ENCODE peak calls at places on chromosomes 6 and 20, in nine cellular contexts. One of them, this sample, is unnamed. For H3K4me1, the result is how much of the 10 kb centered on the place peaks cover.

GRCh38 chr6:105896052-105896820 is 189.9 kb upstream of the PRDM1 start:
- DNase-seq in naive thymus-derived CD4-positive, alpha-beta T cell: no peak
- DNase-seq in CD8-positive, alpha-beta memory T cell: no peak
- DNase-seq in pancreas: no peak
- DNase-seq in breast epithelium: no peak
- DNase-seq in sigmoid colon: no peak
- DNase-seq in right lobe of liver: no peak
- DNase-seq in HAP-1: no peak
- DNase-seq in IMR-90: peak
- DNase-seq in this sample: no peak

GRCh38 chr20:51525241-51526104 is 17.0 kb downstream of the NFATC2 start:
- DNase-seq in naive thymus-derived CD4-positive, alpha-beta T cell: no peak
- DNase-seq in CD8-positive, alpha-beta memory T cell: no peak
- DNase-seq in pancreas: no peak
- DNase-seq in breast epithelium: no peak
- DNase-seq in sigmoid colon: peak
- DNase-seq in right lobe of liver: peak
- DNase-seq in HAP-1: no peak
- DNase-seq in IMR-90: no peak
- DNase-seq in this sample: no peak

GRCh38 chr20:46218656-46219055 is 89.6 kb downstream of the CDH22 start:
- DNase-seq in naive thymus-derived CD4-positive, alpha-beta T cell: no peak
- DNase-seq in CD8-positive, alpha-beta memory T cell: no peak
- DNase-seq in pancreas: no peak
- DNase-seq in breast epithelium: no peak
- DNase-seq in sigmoid colon: no peak
- DNase-seq in right lobe of liver: no peak
- DNase-seq in HAP-1: no peak
- DNase-seq in IMR-90: no peak
- DNase-seq in this sample: no peak

GRCh38 chr6:37739618-37740017 is 41.9 kb upstream of the MDGA1 start:
- DNase-seq in naive thymus-derived CD4-positive, alpha-beta T cell: no peak
- DNase-seq in CD8-positive, alpha-beta memory T cell: no peak
- DNase-seq in pancreas: no peak
- DNase-seq in breast epithelium: no peak
- DNase-seq in sigmoid colon: no peak
- DNase-seq in right lobe of liver: no peak
- DNase-seq in HAP-1: no peak
- DNase-seq in IMR-90: no peak
- DNase-seq in this sample: no peak

GRCh38 chr20:30594112-30594511 is 663.4 kb upstream of the DEFB115 start:
- DNase-seq in naive thymus-derived CD4-positive, alpha-beta T cell: no peak
- DNase-seq in CD8-positive, alpha-beta memory T cell: no peak
- DNase-seq in pancreas: no peak
- DNase-seq in breast epithelium: no peak
- DNase-seq in sigmoid colon: no peak
- DNase-seq in right lobe of liver: no peak
- DNase-seq in HAP-1: no peak
- DNase-seq in IMR-90: no peak
- DNase-seq in this sample: no peak

GRCh38 chr6:113018351-113019151 is 671.4 kb downstream of the RFPL4B start:
- DNase-seq in naive thymus-derived CD4-positive, alpha-beta T cell: no peak
- DNase-seq in CD8-positive, alpha-beta memory T cell: no peak
- DNase-seq in pancreas: no peak
- DNase-seq in breast epithelium: peak
- DNase-seq in sigmoid colon: peak
- DNase-seq in right lobe of liver: no peak
- DNase-seq in HAP-1: no peak
- DNase-seq in IMR-90: peak
- DNase-seq in this sample: no peak

GRCh38 chr6:31821301-31822037 is 6.1 kb upstream of the HSPA1B start:
- DNase-seq in naive thymus-derived CD4-positive, alpha-beta T cell: no peak
- DNase-seq in CD8-positive, alpha-beta memory T cell: peak
- DNase-seq in pancreas: peak
- DNase-seq in breast epithelium: no peak
- DNase-seq in sigmoid colon: peak
- DNase-seq in right lobe of liver: peak
- DNase-seq in HAP-1: peak
- DNase-seq in IMR-90: peak
- DNase-seq in this sample: peak

GRCh38 chr20:21397341-21398108 is at the start of gene NKX2-4:
- DNase-seq in naive thymus-derived CD4-positive, alpha-beta T cell: no peak
- DNase-seq in CD8-positive, alpha-beta memory T cell: no peak
- DNase-seq in pancreas: no peak
- DNase-seq in breast epithelium: no peak
- DNase-seq in sigmoid colon: no peak
- DNase-seq in right lobe of liver: no peak
- DNase-seq in HAP-1: no peak
- DNase-seq in IMR-90: no peak
- DNase-seq in this sample: no peak

GRCh38 chr6:46255528-46255927 is 84.7 kb upstream of the ENPP5 start:
- DNase-seq in naive thymus-derived CD4-positive, alpha-beta T cell: no peak
- DNase-seq in CD8-positive, alpha-beta memory T cell: no peak
- DNase-seq in pancreas: no peak
- DNase-seq in breast epithelium: no peak
- DNase-seq in sigmoid colon: no peak
- DNase-seq in right lobe of liver: no peak
- DNase-seq in HAP-1: no peak
- DNase-seq in IMR-90: no peak
- DNase-seq in this sample: no peak

GRCh38 chr6:133756046-133756445 is 132.9 kb upstream of the TCF21 start:
- DNase-seq in naive thymus-derived CD4-positive, alpha-beta T cell: no peak
- DNase-seq in CD8-positive, alpha-beta memory T cell: no peak
- DNase-seq in pancreas: no peak
- DNase-seq in breast epithelium: no peak
- DNase-seq in sigmoid colon: no peak
- DNase-seq in right lobe of liver: no peak
- DNase-seq in HAP-1: no peak
- DNase-seq in IMR-90: peak
- DNase-seq in this sample: no peak

GRCh38 chr20:8534368-8534767 is 402.3 kb downstream of the PLCB1 start:
- DNase-seq in naive thymus-derived CD4-positive, alpha-beta T cell: no peak
- DNase-seq in CD8-positive, alpha-beta memory T cell: no peak
- DNase-seq in pancreas: no peak
- DNase-seq in breast epithelium: no peak
- DNase-seq in sigmoid colon: no peak
- DNase-seq in right lobe of liver: no peak
- DNase-seq in HAP-1: no peak
- DNase-seq in IMR-90: no peak
- DNase-seq in this sample: no peak

GRCh38 chr20:8535403-8536003 is 403.4 kb downstream of the PLCB1 start:
- DNase-seq in naive thymus-derived CD4-positive, alpha-beta T cell: no peak
- DNase-seq in CD8-positive, alpha-beta memory T cell: no peak
- DNase-seq in pancreas: no peak
- DNase-seq in breast epithelium: no peak
- DNase-seq in sigmoid colon: no peak
- DNase-seq in right lobe of liver: no peak
- DNase-seq in HAP-1: peak
- DNase-seq in IMR-90: no peak
- DNase-seq in this sample: no peak

GRCh38 chr20:8536219-8536618 is 404.2 kb downstream of the PLCB1 start:
- DNase-seq in naive thymus-derived CD4-positive, alpha-beta T cell: no peak
- DNase-seq in CD8-positive, alpha-beta memory T cell: no peak
- DNase-seq in pancreas: no peak
- DNase-seq in breast epithelium: no peak
- DNase-seq in sigmoid colon: no peak
- DNase-seq in right lobe of liver: no peak
- DNase-seq in HAP-1: no peak
- DNase-seq in IMR-90: no peak
- DNase-seq in this sample: no peak

GRCh38 chr20:8530022-8530421 is 398.0 kb downstream of the PLCB1 start:
- DNase-seq in naive thymus-derived CD4-positive, alpha-beta T cell: no peak
- DNase-seq in CD8-positive, alpha-beta memory T cell: no peak
- DNase-seq in pancreas: no peak
- DNase-seq in breast epithelium: no peak
- DNase-seq in sigmoid colon: no peak
- DNase-seq in right lobe of liver: no peak
- DNase-seq in HAP-1: no peak
- DNase-seq in IMR-90: peak
- DNase-seq in this sample: no peak

DNA sequence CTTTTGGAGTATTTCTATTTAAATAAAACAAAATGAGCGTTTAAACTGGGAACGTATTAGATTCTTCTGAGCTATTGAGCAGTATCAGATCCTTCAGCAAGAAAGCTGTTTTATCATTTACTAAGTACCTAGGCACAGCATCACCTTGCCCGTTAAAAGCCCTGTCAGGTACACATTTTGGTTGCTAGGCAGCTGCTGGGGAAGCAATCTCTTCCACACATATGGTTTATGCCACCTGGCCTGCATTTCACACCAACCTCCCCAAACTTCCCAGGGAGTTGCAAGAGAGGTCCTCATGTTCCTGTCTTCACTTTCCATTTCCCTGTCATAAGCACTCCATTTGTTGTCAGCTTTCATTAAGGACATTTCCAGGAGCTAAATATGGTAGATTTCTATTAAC is 400.1 kb downstream of the PLCB1 start:
- DNase-seq in naive thymus-derived CD4-positive, alpha-beta T cell: no peak
- DNase-seq in CD8-positive, alpha-beta memory T cell: no peak
- DNase-seq in pancreas: no peak
- DNase-seq in breast epithelium: no peak
- DNase-seq in sigmoid colon: no peak
- DNase-seq in right lobe of liver: no peak
- DNase-seq in HAP-1: no peak
- DNase-seq in IMR-90: no peak
- DNase-seq in this sample: no peak
- H3K4me1 ChIP-seq in naive thymus-derived CD4-positive, alpha-beta T cell: under half
- H3K4me1 ChIP-seq in CD8-positive, alpha-beta memory T cell: under half
- H3K4me1 ChIP-seq in pancreas: under half
- H3K4me1 ChIP-seq in breast epithelium: under half
- H3K4me1 ChIP-seq in sigmoid colon: under half
- H3K4me1 ChIP-seq in right lobe of liver: under half
- H3K4me1 ChIP-seq in HAP-1: under half
- H3K4me1 ChIP-seq in IMR-90: under half
- H3K4me1 ChIP-seq in this sample: under half

DNA sequence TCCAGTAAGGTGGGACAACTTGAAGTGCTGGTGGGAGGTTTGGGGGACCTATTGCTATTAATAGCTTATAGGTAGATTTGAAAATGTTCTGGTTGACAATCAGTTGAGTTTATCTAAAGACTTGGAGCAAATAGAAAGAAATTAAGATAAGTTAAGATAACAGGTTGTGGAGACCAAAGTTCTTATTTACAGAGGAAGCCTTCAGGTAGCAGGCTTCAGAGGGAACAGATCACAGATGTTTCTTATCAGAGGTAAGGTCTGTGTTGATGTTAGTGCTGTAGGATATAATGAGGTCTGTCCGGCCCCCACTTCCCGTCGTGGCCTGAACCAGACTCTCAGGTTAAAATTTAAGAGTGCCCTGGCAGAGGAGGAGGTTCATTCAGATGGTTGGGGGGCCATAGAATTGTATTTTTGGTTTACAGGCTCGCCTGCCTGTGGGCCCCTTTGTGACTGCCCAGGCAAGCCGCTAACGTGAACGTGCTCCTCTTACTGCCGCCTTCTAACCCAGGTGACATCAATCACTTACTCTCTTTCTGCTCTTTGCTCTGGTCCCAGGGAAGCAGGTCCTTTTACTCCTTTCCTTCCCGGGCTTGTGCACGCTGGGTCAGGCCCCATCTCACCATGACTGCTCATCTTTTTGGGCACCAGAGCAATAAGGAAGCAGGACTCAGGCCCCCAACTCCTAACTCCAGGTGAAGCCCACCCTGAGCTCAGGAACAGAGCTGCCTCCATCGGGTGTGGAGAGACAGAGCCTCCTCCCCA is 18.3 kb upstream of the UNC93A start:
- DNase-seq in naive thymus-derived CD4-positive, alpha-beta T cell: no peak
- DNase-seq in CD8-positive, alpha-beta memory T cell: no peak
- DNase-seq in pancreas: no peak
- DNase-seq in breast epithelium: no peak
- DNase-seq in sigmoid colon: no peak
- DNase-seq in right lobe of liver: no peak
- DNase-seq in HAP-1: no peak
- DNase-seq in IMR-90: no peak
- DNase-seq in this sample: no peak
- H3K4me1 ChIP-seq in naive thymus-derived CD4-positive, alpha-beta T cell: under half
- H3K4me1 ChIP-seq in CD8-positive, alpha-beta memory T cell: under half
- H3K4me1 ChIP-seq in pancreas: under half
- H3K4me1 ChIP-seq in breast epithelium: under half
- H3K4me1 ChIP-seq in sigmoid colon: under half
- H3K4me1 ChIP-seq in right lobe of liver: under half
- H3K4me1 ChIP-seq in HAP-1: under half
- H3K4me1 ChIP-seq in IMR-90: under half
- H3K4me1 ChIP-seq in this sample: under half

DNA sequence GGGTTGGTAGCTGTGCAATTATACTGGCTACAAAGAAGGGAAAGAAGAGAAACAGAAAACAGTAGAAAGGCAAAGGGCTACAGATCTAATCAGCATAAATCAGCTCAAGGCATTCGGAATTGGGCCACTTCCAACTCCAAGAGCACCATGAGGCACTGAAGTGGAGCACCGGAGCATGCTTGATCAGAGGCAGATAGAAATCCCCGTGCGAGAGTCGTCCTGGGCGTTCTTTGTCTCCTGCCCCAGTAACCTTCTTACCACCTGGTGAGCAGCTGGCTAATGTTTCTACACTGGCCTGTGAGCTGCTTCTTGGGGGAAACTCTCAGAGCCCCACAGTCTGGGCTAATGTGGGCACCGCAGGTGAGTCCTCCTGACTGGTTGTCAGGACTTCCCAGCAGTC is 16.7 kb downstream of the NEDD9 start:
- DNase-seq in naive thymus-derived CD4-positive, alpha-beta T cell: no peak
- DNase-seq in CD8-positive, alpha-beta memory T cell: no peak
- DNase-seq in pancreas: no peak
- DNase-seq in breast epithelium: no peak
- DNase-seq in sigmoid colon: no peak
- DNase-seq in right lobe of liver: no peak
- DNase-seq in HAP-1: no peak
- DNase-seq in IMR-90: no peak
- DNase-seq in this sample: no peak
- H3K4me1 ChIP-seq in naive thymus-derived CD4-positive, alpha-beta T cell: under half
- H3K4me1 ChIP-seq in CD8-positive, alpha-beta memory T cell: under half
- H3K4me1 ChIP-seq in pancreas: half or more
- H3K4me1 ChIP-seq in breast epithelium: under half
- H3K4me1 ChIP-seq in sigmoid colon: half or more
- H3K4me1 ChIP-seq in right lobe of liver: under half
- H3K4me1 ChIP-seq in HAP-1: under half
- H3K4me1 ChIP-seq in IMR-90: under half
- H3K4me1 ChIP-seq in this sample: half or more

DNA sequence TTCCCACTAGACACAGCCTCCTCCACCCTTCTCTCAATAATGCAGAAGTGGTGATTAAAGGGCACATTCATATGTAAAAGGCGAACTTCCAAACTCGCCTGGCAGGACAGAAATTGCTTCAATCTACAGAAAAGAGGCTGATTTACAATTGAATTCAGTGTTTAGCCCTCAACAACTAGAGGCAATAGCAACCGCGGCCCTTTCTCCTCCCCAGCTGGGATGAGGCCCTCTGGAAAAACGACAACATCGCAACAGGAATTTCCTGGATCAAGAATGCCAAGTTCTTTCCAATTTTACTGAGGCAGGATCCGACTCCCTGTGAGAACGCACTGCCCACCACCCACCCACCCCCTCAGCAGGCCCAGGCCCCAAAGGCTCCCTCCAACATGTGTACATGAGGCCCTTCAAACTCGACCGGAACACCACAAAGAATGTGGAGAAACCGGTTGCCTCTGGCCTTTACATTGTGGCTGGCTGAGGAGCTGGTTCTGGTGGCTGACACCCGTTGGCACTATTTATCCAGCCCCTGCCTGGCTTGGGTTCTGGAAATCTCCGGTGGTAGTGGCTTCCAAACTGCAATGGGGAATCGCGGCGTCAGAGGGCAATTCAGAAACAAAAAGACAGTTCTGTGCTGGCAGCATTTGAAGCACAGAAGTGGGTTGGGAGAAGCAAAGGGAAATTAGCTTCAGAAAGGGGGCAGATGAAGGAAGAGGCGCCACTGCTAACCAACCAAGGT is 36.8 kb downstream of the ZMYND8 start:
- DNase-seq in naive thymus-derived CD4-positive, alpha-beta T cell: no peak
- DNase-seq in CD8-positive, alpha-beta memory T cell: no peak
- DNase-seq in pancreas: peak
- DNase-seq in breast epithelium: peak
- DNase-seq in sigmoid colon: peak
- DNase-seq in right lobe of liver: no peak
- DNase-seq in HAP-1: peak
- DNase-seq in IMR-90: peak
- DNase-seq in this sample: peak
- H3K4me1 ChIP-seq in naive thymus-derived CD4-positive, alpha-beta T cell: under half
- H3K4me1 ChIP-seq in CD8-positive, alpha-beta memory T cell: half or more
- H3K4me1 ChIP-seq in pancreas: half or more
- H3K4me1 ChIP-seq in breast epithelium: under half
- H3K4me1 ChIP-seq in sigmoid colon: half or more
- H3K4me1 ChIP-seq in right lobe of liver: under half
- H3K4me1 ChIP-seq in HAP-1: half or more
- H3K4me1 ChIP-seq in IMR-90: under half
- H3K4me1 ChIP-seq in this sample: half or more

This sample was measured in upper lobe of right lung.